ENCODE peak calls at places on chromosomes 5 and 9, in seven cellular contexts. L is OCI-LY7, A is adrenal gland, I is brain microvascular endothelial cell, U is IMR-90, J is H9, M is uterus. K is an unnamed sample.

GRCh38 chr5:153515269-153515668 is 24.8 kb downstream of the GRIA1 start:
- DNase-seq in L (no peak), A (no peak), I (no peak), U (peak; percentile 59), J (no peak), M (no peak), K (no peak)

GRCh38 chr9:75378036-75378435 is 289.7 kb downstream of the OSTF1 start:
- DNase-seq in L (no peak), A (peak; percentile 65), I (peak; percentile 88), U (no peak), J (no peak), M (peak; percentile 53), K (peak; percentile 64)

GRCh38 chr5:8458038-8458383 is 589.1 kb downstream of the MTRR start:
- DNase-seq in L (no peak), A (peak; percentile 16), I (no peak), U (peak; percentile 23), J (no peak), M (no peak), K (no peak)

GRCh38 chr9:92671323-92671722 is 1.4 kb upstream of the IPPK start:
- DNase-seq in L (no peak), A (peak; percentile 79), I (peak; percentile 81), U (peak; percentile 81), J (no peak), M (no peak), K (peak; percentile 47)

GRCh38 chr5:173884402-173885053 is 3.6 kb upstream of the CPEB4 start:
- DNase-seq in L (peak; percentile 52), A (no peak), I (no peak), U (no peak), J (no peak), M (no peak), K (no peak)

GRCh38 chr5:7916171-7916804 is 47.3 kb downstream of the MTRR start:
- DNase-seq in L (no peak), A (no peak), I (no peak), U (no peak), J (no peak), M (no peak), K (no peak)

GRCh38 chr5:80198399-80198798 is 57.4 kb downstream of the SERINC5 start:
- DNase-seq in L (no peak), A (no peak), I (no peak), U (no peak), J (no peak), M (no peak), K (peak; percentile 54)

GRCh38 chr5:172417983-172418630 is 36.2 kb downstream of the SH3PXD2B start:
- DNase-seq in L (no peak), A (peak; percentile 99), I (peak; percentile 85), U (peak; percentile 95), J (no peak), M (peak; percentile 99), K (peak; percentile 86)

GRCh38 chr9:109534151-109534550 is 36.0 kb upstream of the PTPN3 start:
- DNase-seq in L (no peak), A (no peak), I (no peak), U (no peak), J (no peak), M (no peak), K (no peak)

GRCh38 chr5:179300834-179301233 is 44.4 kb downstream of the ADAMTS2 start:
- DNase-seq in L (no peak), A (peak; percentile 34), I (no peak), U (no peak), J (no peak), M (peak; percentile 60), K (peak; percentile 46)

GRCh38 chr9:106885451-106885850 is 22.5 kb downstream of the ZNF462 start:
- DNase-seq in L (no peak), A (peak; percentile 56), I (peak; percentile 81), U (peak; percentile 95), J (no peak), M (no peak), K (no peak)

GRCh38 chr9:111038336-111039202 is at the start of gene LPAR1:
- DNase-seq in L (no peak), A (peak; percentile 24), I (peak; percentile 39), U (peak; percentile 78), J (peak; percentile 66), M (peak; percentile 39), K (peak; percentile 69)

GRCh38 chr5:134526483-134527155 is 1.1 kb downstream of the JADE2 start:
- DNase-seq in L (peak; percentile 85), A (peak; percentile 83), I (no peak), U (no peak), J (peak; percentile 95), M (peak; percentile 78), K (peak; percentile 82)

GRCh38 chr5:18366234-18366633 is 732.0 kb downstream of the TAF11L14 start:
- DNase-seq in L (no peak), A (no peak), I (no peak), U (no peak), J (no peak), M (no peak), K (no peak)

GRCh38 chr5:143376911-143377838 is 26.3 kb downstream of the NR3C1 start:
- DNase-seq in L (no peak), A (no peak), I (peak; percentile 40), U (peak; percentile 59), J (peak; percentile 77), M (no peak), K (no peak)

GRCh38 chr9:77945798-77946197 is 85.8 kb downstream of the GNAQ start:
- DNase-seq in L (no peak), A (no peak), I (peak; percentile 52), U (peak; percentile 47), J (no peak), M (no peak), K (no peak)

GRCh38 chr9:97781902-97782301 is 71.1 kb upstream of the FOXE1 start:
- DNase-seq in L (no peak), A (no peak), I (no peak), U (no peak), J (no peak), M (no peak), K (no peak)
- TF ChIP-seq CTCF in L (no peak), A (no peak), I (no peak), U (no peak), J (no peak), M (no peak), K (no peak)

GRCh38 chr5:126753227-126753626 is 23.7 kb upstream of the LMNB1 start:
- DNase-seq in L (no peak), A (no peak), I (no peak), U (no peak), J (no peak), M (no peak), K (no peak)

GRCh38 chr5:126755593-126755992 is 21.3 kb upstream of the LMNB1 start:
- DNase-seq in L (no peak), A (no peak), I (no peak), U (no peak), J (no peak), M (no peak), K (no peak)

GRCh38 chr5:126754609-126755008 is 22.3 kb upstream of the LMNB1 start:
- DNase-seq in L (no peak), A (no peak), I (no peak), U (no peak), J (no peak), M (no peak), K (no peak)

GRCh38 chr5:126752052-126752785 is 24.7 kb upstream of the LMNB1 start:
- DNase-seq in L (no peak), A (no peak), I (no peak), U (no peak), J (no peak), M (no peak), K (no peak)

GRCh38 chr5:126757713-126758357 is 19.1 kb upstream of the LMNB1 start:
- DNase-seq in L (no peak), A (no peak), I (no peak), U (no peak), J (no peak), M (no peak), K (no peak)
- H3K27ac ChIP-seq in L (no peak overlapping the region), A (no peak overlapping the region), I (no peak overlapping the region), U (no peak overlapping the region), J (no peak overlapping the region), M (no peak overlapping the region), K (no peak overlapping the region)

GRCh38 chr9:94771096-94771495 is 44.6 kb downstream of the AOPEP start:
- DNase-seq in L (no peak), A (no peak), I (no peak), U (no peak), J (no peak), M (no peak), K (no peak)

GRCh38 chr9:94772654-94773303 is 46.3 kb downstream of the AOPEP start:
- DNase-seq in L (no peak), A (no peak), I (peak; percentile 7), U (peak; percentile 86), J (no peak), M (no peak), K (no peak)

GRCh38 chr9:94772128-94772527 is 45.6 kb downstream of the AOPEP start:
- DNase-seq in L (no peak), A (no peak), I (no peak), U (no peak), J (no peak), M (no peak), K (no peak)

GRCh38 chr9:94768766-94769165 is 42.3 kb downstream of the AOPEP start:
- DNase-seq in L (no peak), A (no peak), I (no peak), U (peak; percentile 53), J (no peak), M (no peak), K (no peak)

DNA sequence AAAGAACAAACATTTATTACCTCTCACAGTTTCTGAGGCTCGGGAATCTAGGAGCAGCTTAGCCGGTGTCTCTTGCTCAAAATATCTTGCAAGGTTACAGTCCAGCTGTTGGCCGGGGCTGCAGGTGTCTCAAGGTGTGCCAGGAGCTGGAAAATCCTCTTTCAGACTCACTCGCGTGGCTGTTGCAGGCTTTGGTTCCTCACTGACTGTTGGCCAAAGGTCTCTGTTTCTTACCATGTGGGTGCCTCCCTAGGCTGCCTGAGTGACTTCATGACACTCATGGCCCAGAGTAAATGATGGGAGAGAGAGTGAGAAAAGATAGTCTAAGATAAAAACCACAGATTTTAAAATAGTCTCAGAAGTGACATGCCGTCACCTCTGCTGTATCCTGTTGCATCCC is 43.8 kb downstream of the AOPEP start:
- DNase-seq in L (no peak), A (no peak), I (no peak), U (no peak), J (no peak), M (no peak), K (no peak)
- TF ChIP-seq CTCF in L (no peak), A (no peak), I (no peak), U (no peak), J (no peak), M (no peak), K (no peak)

DNA sequence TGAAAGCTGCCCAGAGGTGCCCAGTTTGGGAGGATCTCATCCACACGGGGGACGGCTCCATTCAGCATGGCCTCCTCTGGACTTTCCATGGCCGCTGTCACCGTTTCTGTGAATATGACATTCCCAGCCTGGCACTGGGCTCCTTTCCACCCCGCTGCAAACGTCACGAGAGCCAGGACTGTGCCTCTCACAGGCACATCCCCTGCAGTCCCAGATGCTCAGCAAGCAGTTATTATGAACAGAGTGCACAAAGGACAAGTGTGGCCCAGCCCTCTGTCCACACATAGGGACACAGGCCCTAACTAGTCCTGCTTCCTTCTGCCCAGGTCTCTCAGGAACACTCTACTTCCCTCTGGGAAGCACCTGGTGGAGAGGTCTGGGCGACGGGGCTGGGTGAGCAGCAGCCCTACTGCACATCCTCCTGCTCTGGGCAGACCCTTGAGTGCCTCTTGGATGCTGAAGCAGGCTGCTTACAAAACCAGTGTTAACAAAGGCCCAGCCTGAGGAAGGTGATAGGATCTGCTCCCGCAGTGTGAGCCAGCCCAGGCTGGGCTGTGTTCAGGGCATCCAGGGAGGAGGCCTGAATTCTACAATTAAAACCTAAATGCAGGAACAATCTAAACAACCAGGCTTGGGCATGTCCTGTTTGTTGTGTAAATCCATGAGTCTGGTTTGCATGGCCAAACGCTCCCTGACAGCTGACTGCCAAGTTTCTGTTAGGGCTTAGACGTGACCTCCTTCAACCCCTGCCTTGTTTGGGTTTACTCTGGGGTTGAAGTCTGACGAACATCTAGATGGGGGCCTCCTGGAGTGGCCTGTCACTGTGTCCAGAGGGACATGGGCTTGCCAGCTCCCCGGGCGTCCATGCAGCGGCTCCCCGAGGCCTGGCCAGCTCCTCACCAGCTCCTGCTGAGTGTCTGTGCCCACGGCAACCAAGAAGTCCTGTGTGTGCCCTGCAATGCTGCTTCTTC is 269.8 kb downstream of the GADD45G start:
- DNase-seq in L (no peak), A (peak; percentile 56), I (no peak), U (no peak), J (peak; percentile 21), M (peak; percentile 16), K (peak; percentile 53)
- H3K27ac ChIP-seq in L (no peak overlapping the region), A (peak overlapping the region; percentile 41), I (no peak overlapping the region), U (no peak overlapping the region), J (no peak overlapping the region), M (peak overlapping the region; percentile 60), K (peak overlapping the region; percentile 95)